ENCODE peak calls at places on chromosomes 3 and 15, in five cellular contexts. One of them, this sample, is unnamed.

GRCh38 chr3:23175361-23176073 is 27.6 kb upstream of the UBE2E2 start:
- DNase-seq in heart left ventricle: no peak
- DNase-seq in HFFc6: no peak
- DNase-seq in colonic mucosa: no peak
- DNase-seq in mesothelial cell of epicardium: no peak
- DNase-seq in this sample: no peak

GRCh38 chr3:46663611-46664135 is 29.8 kb downstream of the ALS2CL start:
- DNase-seq in colonic mucosa: peak
- DNase-seq in heart left ventricle: peak
- DNase-seq in HFFc6: no peak
- DNase-seq in mesothelial cell of epicardium: no peak
- DNase-seq in this sample: no peak

GRCh38 chr3:137764001-137764433 is at the start of gene SOX14:
- DNase-seq in colonic mucosa: peak
- DNase-seq in mesothelial cell of epicardium: peak
- DNase-seq in HFFc6: no peak
- DNase-seq in heart left ventricle: no peak
- DNase-seq in this sample: no peak

GRCh38 chr3:157913751-157914150 is 192.5 kb downstream of the SHOX2 start:
- DNase-seq in colonic mucosa: no peak
- DNase-seq in HFFc6: no peak
- DNase-seq in heart left ventricle: no peak
- DNase-seq in mesothelial cell of epicardium: no peak
- DNase-seq in this sample: no peak

GRCh38 chr3:191244242-191244867 is 45.3 kb downstream of the OSTN start:
- DNase-seq in HFFc6: no peak
- DNase-seq in mesothelial cell of epicardium: no peak
- DNase-seq in heart left ventricle: no peak
- DNase-seq in colonic mucosa: no peak
- DNase-seq in this sample: no peak

GRCh38 chr3:196168808-196169391 is 42.3 kb downstream of the ZDHHC19 start:
- DNase-seq in mesothelial cell of epicardium: no peak
- DNase-seq in heart left ventricle: peak
- DNase-seq in colonic mucosa: no peak
- DNase-seq in HFFc6: no peak
- DNase-seq in this sample: no peak

GRCh38 chr15:90838066-90838465 is 30.3 kb upstream of the FURIN start:
- DNase-seq in mesothelial cell of epicardium: no peak
- DNase-seq in HFFc6: no peak
- DNase-seq in heart left ventricle: no peak
- DNase-seq in colonic mucosa: no peak
- DNase-seq in this sample: peak

GRCh38 chr3:46090161-46090591 is 62.9 kb upstream of the XCR1 start:
- DNase-seq in HFFc6: no peak
- DNase-seq in heart left ventricle: no peak
- DNase-seq in colonic mucosa: no peak
- DNase-seq in mesothelial cell of epicardium: no peak
- DNase-seq in this sample: no peak

GRCh38 chr15:66306381-66306780 is 13.0 kb downstream of the DIS3L start:
- DNase-seq in heart left ventricle: no peak
- DNase-seq in HFFc6: no peak
- DNase-seq in mesothelial cell of epicardium: no peak
- DNase-seq in colonic mucosa: no peak
- DNase-seq in this sample: no peak

GRCh38 chr15:68278345-68279217 is 1.0 kb downstream of the FEM1B start:
- DNase-seq in mesothelial cell of epicardium: no peak
- DNase-seq in heart left ventricle: no peak
- DNase-seq in colonic mucosa: peak
- DNase-seq in HFFc6: no peak
- DNase-seq in this sample: no peak
- TF ChIP-seq CTCF in mesothelial cell of epicardium: no peak
- TF ChIP-seq CTCF in heart left ventricle: peak
- TF ChIP-seq CTCF in colonic mucosa: peak
- TF ChIP-seq CTCF in HFFc6: peak
- TF ChIP-seq CTCF in this sample: peak

DNA sequence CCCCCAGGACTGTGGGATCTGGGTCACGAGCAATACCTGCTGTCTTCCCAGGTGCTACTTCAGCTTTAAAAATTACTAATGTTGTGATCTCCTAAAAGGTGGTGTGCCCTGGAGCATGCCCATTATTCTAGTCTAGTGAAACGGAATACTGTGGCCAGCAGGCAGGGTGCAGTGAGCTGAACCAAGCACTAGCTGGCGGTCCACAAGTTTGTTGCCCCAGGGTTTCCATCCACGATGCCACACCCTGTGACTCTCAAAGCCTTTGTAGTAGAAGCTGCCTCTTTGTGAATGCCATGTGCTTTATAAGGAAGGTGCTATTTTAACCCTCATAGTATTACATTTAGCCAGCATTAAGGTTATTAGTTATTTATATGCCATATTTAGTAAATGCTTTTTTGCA is 49.1 kb downstream of the PXYLP1 start:
- DNase-seq in colonic mucosa: no peak
- DNase-seq in HFFc6: no peak
- DNase-seq in heart left ventricle: no peak
- DNase-seq in mesothelial cell of epicardium: no peak
- DNase-seq in this sample: no peak
- TF ChIP-seq CTCF in colonic mucosa: no peak
- TF ChIP-seq CTCF in HFFc6: peak
- TF ChIP-seq CTCF in heart left ventricle: no peak
- TF ChIP-seq CTCF in mesothelial cell of epicardium: no peak
- TF ChIP-seq CTCF in this sample: no peak

GRCh38 chr15:47987908-47988532 is 132.8 kb upstream of the SLC24A5 start:
- DNase-seq in HFFc6: peak
- DNase-seq in heart left ventricle: peak
- DNase-seq in colonic mucosa: peak
- DNase-seq in mesothelial cell of epicardium: no peak
- DNase-seq in this sample: no peak
- TF ChIP-seq CTCF in HFFc6: peak
- TF ChIP-seq CTCF in heart left ventricle: peak
- TF ChIP-seq CTCF in colonic mucosa: peak
- TF ChIP-seq CTCF in mesothelial cell of epicardium: peak
- TF ChIP-seq CTCF in this sample: peak

GRCh38 chr3:7075120-7075519 is 214.2 kb downstream of the GRM7 start:
- DNase-seq in colonic mucosa: no peak
- DNase-seq in mesothelial cell of epicardium: no peak
- DNase-seq in heart left ventricle: no peak
- DNase-seq in HFFc6: no peak
- DNase-seq in this sample: no peak

GRCh38 chr3:7074217-7074616 is 213.3 kb downstream of the GRM7 start:
- DNase-seq in HFFc6: no peak
- DNase-seq in mesothelial cell of epicardium: no peak
- DNase-seq in colonic mucosa: no peak
- DNase-seq in heart left ventricle: no peak
- DNase-seq in this sample: no peak

GRCh38 chr3:7070461-7070860 is 209.5 kb downstream of the GRM7 start:
- DNase-seq in heart left ventricle: no peak
- DNase-seq in colonic mucosa: no peak
- DNase-seq in mesothelial cell of epicardium: no peak
- DNase-seq in HFFc6: no peak
- DNase-seq in this sample: no peak

DNA sequence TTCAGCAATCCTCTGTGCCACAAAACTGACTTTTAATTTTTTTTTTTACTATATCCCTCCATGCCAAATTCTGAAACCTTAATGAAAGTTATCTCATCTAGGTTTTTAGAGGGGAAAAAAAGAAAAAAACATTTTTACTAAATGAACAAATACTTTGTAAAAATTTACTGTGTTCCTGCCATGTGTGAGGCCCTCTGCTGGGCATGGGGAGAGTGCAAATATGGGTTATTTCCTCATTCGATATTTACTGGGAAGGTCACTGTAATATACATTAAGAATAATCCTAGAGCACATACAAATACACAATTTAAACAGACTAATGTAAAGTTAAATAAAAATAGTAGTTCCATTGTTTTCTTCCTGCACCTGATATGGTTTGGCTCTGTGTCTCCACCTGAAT is 215.0 kb downstream of the GRM7 start:
- DNase-seq in mesothelial cell of epicardium: no peak
- DNase-seq in colonic mucosa: no peak
- DNase-seq in heart left ventricle: no peak
- DNase-seq in HFFc6: no peak
- DNase-seq in this sample: no peak
- TF ChIP-seq CTCF in mesothelial cell of epicardium: no peak
- TF ChIP-seq CTCF in colonic mucosa: no peak
- TF ChIP-seq CTCF in heart left ventricle: no peak
- TF ChIP-seq CTCF in HFFc6: peak
- TF ChIP-seq CTCF in this sample: no peak

GRCh38 chr3:168951368-168951767 is 712.1 kb downstream of the MECOM start:
- DNase-seq in mesothelial cell of epicardium: no peak
- DNase-seq in heart left ventricle: no peak
- DNase-seq in HFFc6: no peak
- DNase-seq in colonic mucosa: no peak
- DNase-seq in this sample: no peak

GRCh38 chr3:168956087-168956486 is 707.4 kb downstream of the MECOM start:
- DNase-seq in colonic mucosa: no peak
- DNase-seq in heart left ventricle: no peak
- DNase-seq in mesothelial cell of epicardium: no peak
- DNase-seq in HFFc6: no peak
- DNase-seq in this sample: no peak

GRCh38 chr3:168952551-168952950 is 711.0 kb downstream of the MECOM start:
- DNase-seq in colonic mucosa: no peak
- DNase-seq in mesothelial cell of epicardium: no peak
- DNase-seq in HFFc6: peak
- DNase-seq in heart left ventricle: no peak
- DNase-seq in this sample: no peak

GRCh38 chr3:168951884-168952283 is 711.6 kb downstream of the MECOM start:
- DNase-seq in heart left ventricle: no peak
- DNase-seq in colonic mucosa: no peak
- DNase-seq in HFFc6: no peak
- DNase-seq in mesothelial cell of epicardium: no peak
- DNase-seq in this sample: no peak
- TF ChIP-seq CTCF in heart left ventricle: no peak
- TF ChIP-seq CTCF in colonic mucosa: no peak
- TF ChIP-seq CTCF in HFFc6: no peak
- TF ChIP-seq CTCF in mesothelial cell of epicardium: no peak
- TF ChIP-seq CTCF in this sample: no peak

This sample was measured in natural killer cell.